ENCODE peak calls at places on chromosomes 7 and 10, in four cellular contexts. L is IMR-90, P is stomach, O is transverse colon. N is an unnamed sample. For H3K9me3, the result is how much of the 10 kb centered on the place peaks cover.

GRCh38 chr7:143331179-143331825 is 15.4 kb downstream of the CLCN1 start:
- DNase-seq in L (peak), P (peak), O (no peak), N (peak)

GRCh38 chr7:117157121-117157870 is 165.6 kb downstream of the WNT2 start:
- DNase-seq in L (peak), P (no peak), O (no peak), N (peak)

GRCh38 chr10:16929067-16929466 is 111.8 kb upstream of the RSU1 start:
- DNase-seq in L (no peak), P (no peak), O (no peak), N (no peak)

GRCh38 chr10:125093199-125093841 is 67.0 kb downstream of the CTBP2 start:
- DNase-seq in L (peak), P (peak), O (peak), N (peak)

GRCh38 chr10:26737730-26738129 is 40.2 kb downstream of the PDSS1 start:
- DNase-seq in L (peak), P (no peak), O (no peak), N (no peak)

GRCh38 chr10:98308602-98309365 is 40.8 kb upstream of the LOXL4 start:
- DNase-seq in L (no peak), P (no peak), O (no peak), N (no peak)

GRCh38 chr10:13984647-13985155 is 346.0 kb downstream of the FRMD4A start:
- DNase-seq in L (peak), P (no peak), O (no peak), N (no peak)

GRCh38 chr7:24025094-24025493 is 258.9 kb upstream of the NPY start:
- DNase-seq in L (peak), P (no peak), O (no peak), N (no peak)

GRCh38 chr7:40918701-40919271 is 784.0 kb downstream of the SUGCT start:
- DNase-seq in L (peak), P (no peak), O (no peak), N (no peak)

GRCh38 chr7:115350764-115351163 is 428.9 kb downstream of the MDFIC start:
- DNase-seq in L (peak), P (no peak), O (no peak), N (no peak)

GRCh38 chr7:153130052-153130451 is 370.5 kb downstream of the ACTR3B start:
- DNase-seq in L (no peak), P (no peak), O (no peak), N (no peak)

GRCh38 chr10:76509501-76509900 is 1078.1 kb downstream of the LRMDA start:
- DNase-seq in L (no peak), P (no peak), O (no peak), N (no peak)

GRCh38 chr7:137928626-137929025 is 73.3 kb downstream of the CREB3L2 start:
- DNase-seq in L (no peak), P (no peak), O (no peak), N (no peak)

GRCh38 chr7:36875794-36876193 is 151.5 kb upstream of the AOAH start:
- DNase-seq in L (no peak), P (no peak), O (no peak), N (no peak)

GRCh38 chr10:102555781-102556328 is 52.1 kb downstream of the SUFU start:
- DNase-seq in L (peak), P (no peak), O (no peak), N (no peak)

GRCh38 chr7:14598978-14599377 is 303.6 kb downstream of the DGKB start:
- DNase-seq in L (peak), P (no peak), O (no peak), N (no peak)

GRCh38 chr10:124240721-124241350 is 147.4 kb upstream of the CHST15 start:
- DNase-seq in L (no peak), P (peak), O (peak), N (no peak)

GRCh38 chr7:94190599-94191061 is 186.5 kb upstream of the BET1 start:
- DNase-seq in L (peak), P (no peak), O (no peak), N (no peak)

GRCh38 chr10:102814456-102814871 is 22.7 kb downstream of the CYP17A1 start:
- DNase-seq in L (peak), P (peak), O (no peak), N (peak)

GRCh38 chr10:74593470-74593869 is 232.9 kb upstream of the KAT6B start:
- DNase-seq in L (peak), P (no peak), O (no peak), N (no peak)

GRCh38 chr10:7401156-7401555 is 9.7 kb downstream of the SFMBT2 start:
- DNase-seq in L (no peak), P (no peak), O (no peak), N (no peak)

GRCh38 chr7:83161186-83161585 is 1.5 kb downstream of the PCLO start:
- DNase-seq in L (no peak), P (no peak), O (no peak), N (no peak)

GRCh38 chr10:133279266-133279960 is 2.7 kb upstream of the ADAM8 start:
- DNase-seq in L (no peak), P (no peak), O (no peak), N (no peak)

GRCh38 chr10:65394898-65395297 is 1530.9 kb upstream of the LRRTM3 start:
- DNase-seq in L (no peak), P (no peak), O (no peak), N (no peak)

GRCh38 chr7:38704041-38704547 is 72.9 kb upstream of the AMPH start:
- DNase-seq in L (peak), P (no peak), O (no peak), N (no peak)

GRCh38 chr10:43120948-43121290 is 17.3 kb upstream of the CSGALNACT2 start:
- DNase-seq in L (peak), P (peak), O (peak), N (no peak)

GRCh38 chr10:92238586-92239098 is 52.2 kb downstream of the CPEB3 start:
- DNase-seq in L (peak), P (peak), O (peak), N (peak)

GRCh38 chr10:90274721-90275468 is 573.5 kb downstream of the KIF20B start:
- DNase-seq in L (no peak), P (no peak), O (no peak), N (no peak)

GRCh38 chr10:44982114-44982460 is 3.5 kb upstream of the DEPP1 start:
- DNase-seq in L (no peak), P (no peak), O (no peak), N (no peak)

GRCh38 chr7:74475987-74476350 is 22.3 kb downstream of the GTF2IRD1 start:
- DNase-seq in L (no peak), P (no peak), O (no peak), N (no peak)

GRCh38 chr10:132592790-132593788 is 55.5 kb downstream of the INPP5A start:
- DNase-seq in L (no peak), P (no peak), O (peak), N (no peak)

DNA sequence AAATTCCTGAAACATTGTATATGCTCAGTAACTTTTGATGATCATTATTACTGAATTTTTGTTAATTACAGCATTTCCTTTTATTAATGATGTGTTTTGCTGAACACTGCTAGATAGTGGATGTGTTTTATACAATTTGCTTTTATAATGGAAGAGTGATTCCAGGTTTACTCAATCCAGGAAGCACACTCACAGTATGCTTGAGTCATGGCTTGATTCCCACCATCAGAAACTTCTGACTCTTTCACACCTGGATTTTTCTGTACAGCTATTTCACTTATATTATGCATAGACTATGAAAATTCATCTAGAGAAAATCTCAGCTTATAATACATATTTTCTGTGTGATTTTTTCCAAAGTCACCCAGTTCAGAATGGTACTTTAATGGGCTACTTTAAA is 1040.9 kb downstream of the GRM8 start:
- DNase-seq in L (no peak), P (no peak), O (no peak), N (no peak)
- H3K9me3 ChIP-seq in L (under half), P (under half), O (under half), N (under half)

DNA sequence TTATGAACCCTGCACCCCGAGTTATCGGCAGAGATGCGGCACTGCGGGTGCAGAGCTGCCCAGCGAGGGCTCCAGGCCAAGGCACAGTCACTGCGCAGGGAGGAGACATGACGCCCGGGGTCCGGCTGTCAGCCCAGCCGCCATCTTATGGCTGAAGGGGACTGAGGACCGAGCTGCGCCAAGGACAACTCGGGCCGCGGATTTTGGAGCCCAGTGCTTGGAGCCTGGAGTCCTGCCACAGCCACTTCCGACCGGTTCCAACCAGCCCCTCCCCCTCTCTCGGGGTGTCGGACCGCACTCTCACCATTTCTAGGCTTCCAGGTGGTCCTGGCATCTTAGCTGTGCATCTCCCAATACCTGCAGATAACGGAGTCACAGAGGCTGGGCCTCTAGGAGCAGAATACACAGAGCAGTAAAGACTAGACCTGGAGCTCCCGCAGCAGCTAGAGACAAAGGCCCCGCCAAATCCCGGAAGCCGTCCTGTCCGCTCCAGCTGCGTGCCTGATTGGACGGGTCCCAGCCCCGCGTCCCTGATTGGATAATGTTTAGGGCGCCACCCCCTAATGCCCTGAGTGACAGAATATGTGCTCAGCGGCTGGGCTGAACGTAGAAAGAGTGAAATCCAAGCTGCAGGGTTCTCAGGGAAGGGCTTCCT is at the start of gene ZNF680:
- DNase-seq in L (peak), P (peak), O (peak), N (peak)
- TF ChIP-seq POLR2A in L (peak), P (no peak), O (peak), N (peak)

DNA sequence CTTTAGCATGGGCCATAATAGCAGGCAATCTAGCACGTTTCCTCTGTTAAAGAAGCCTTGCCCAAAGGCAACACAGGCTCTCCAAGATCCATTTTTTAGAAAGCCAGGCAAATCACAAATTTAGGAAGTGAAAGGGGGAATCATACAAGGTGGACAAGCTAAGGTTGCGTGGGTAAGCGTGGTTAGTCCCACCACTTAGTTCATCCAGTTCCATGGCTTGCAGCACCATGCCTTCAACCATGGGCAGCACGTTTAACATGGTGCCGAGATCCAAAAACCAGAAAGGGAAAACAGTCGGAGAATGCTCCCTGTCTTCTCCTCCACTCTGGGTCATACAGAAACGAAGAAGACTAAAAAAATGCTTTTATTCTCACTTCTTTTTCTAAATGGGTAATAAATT is 234.4 kb upstream of the IMMP2L start:
- DNase-seq in L (peak), P (no peak), O (no peak), N (no peak)
- H3K9me3 ChIP-seq in L (under half), P (half or more), O (under half), N (under half)

DNA sequence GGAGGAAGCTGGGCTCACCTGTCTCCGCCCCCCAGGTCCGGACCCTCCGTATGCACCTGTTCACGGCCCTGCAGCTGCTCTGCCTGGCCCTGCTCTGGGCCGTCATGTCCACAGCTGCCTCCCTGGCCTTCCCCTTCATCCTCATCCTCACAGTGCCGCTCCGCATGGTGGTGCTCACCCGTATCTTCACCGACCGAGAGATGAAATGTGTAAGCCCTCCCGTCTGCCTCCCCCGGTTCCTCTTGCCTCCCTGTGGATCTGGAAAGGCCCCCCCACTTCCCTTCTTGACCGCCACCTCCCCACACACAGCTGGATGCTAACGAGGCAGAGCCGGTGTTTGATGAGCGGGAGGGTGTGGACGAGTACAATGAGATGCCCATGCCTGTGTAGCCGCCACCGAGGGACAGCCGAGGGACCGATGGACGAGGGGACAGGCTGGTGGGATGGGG is 4.6 kb downstream of the FASTK start:
- DNase-seq in L (no peak), P (no peak), O (no peak), N (no peak)
- TF ChIP-seq POLR2A in L (no peak), P (no peak), O (no peak), N (no peak)

GRCh38 chr7:46814516-46815250 is 767.2 kb downstream of the TNS3 start:
- DNase-seq in L (no peak), P (no peak), O (no peak), N (no peak)
- H3K9me3 ChIP-seq in L (under half), P (under half), O (under half), N (under half)

GRCh38 chr10:69317175-69318086 is 39.1 kb downstream of the HK1 start:
- DNase-seq in L (no peak), P (no peak), O (no peak), N (no peak)

GRCh38 chr10:69316313-69317059 is 38.2 kb downstream of the HK1 start:
- DNase-seq in L (peak), P (no peak), O (no peak), N (peak)

GRCh38 chr10:69315100-69315542 is 36.8 kb downstream of the HK1 start:
- DNase-seq in L (no peak), P (no peak), O (no peak), N (no peak)

GRCh38 chr10:69318087-69318996 is 40.0 kb downstream of the HK1 start:
- DNase-seq in L (peak), P (peak), O (peak), N (peak)

GRCh38 chr10:69315610-69316312 is 37.5 kb downstream of the HK1 start:
- DNase-seq in L (peak), P (no peak), O (no peak), N (no peak)
- TF ChIP-seq POLR2A in L (no peak), P (no peak), O (no peak), N (no peak)